ENCODE peak calls at places on chromosomes 12 and 14, in eight cellular contexts. N is HT-29; V is stimulated activated CD8-positive, alpha-beta memory T cell treated with anti-CD3 and anti-CD28 coated beads, Interleukin-4, amount 100 ng/mL, for 48 hours; O is fibroblast of the aortic adventitia; C is NCI-H1105; P is spleen; M is activated CD4-positive, alpha-beta memory T cell treated with anti-CD3 and anti-CD28 coated beads for 36 hours; W is GM23248. E is an unnamed sample.

GRCh38 chr12:7797698-7798398 is 8.6 kb downstream of the NANOG start:
- DNase-seq in N (no peak), V (no peak), O (peak), C (no peak), P (peak), M (no peak), W (peak), E (no peak)

GRCh38 chr12:69007858-69008314 is 74.9 kb upstream of the CPM start:
- DNase-seq in N (no peak), V (no peak), O (no peak), C (peak), P (no peak), M (no peak), W (peak), E (no peak)

GRCh38 chr12:47935196-47935595 is 28.2 kb upstream of the TMEM106C start:
- DNase-seq in N (no peak), V (peak), O (peak), C (no peak), P (no peak), M (no peak), W (peak), E (no peak)

GRCh38 chr12:65533177-65533883 is 254.8 kb downstream of the MSRB3 start:
- DNase-seq in N (peak), V (no peak), O (peak), C (no peak), P (no peak), M (no peak), W (no peak), E (no peak)

GRCh38 chr14:65263161-65263788 is 149.3 kb upstream of the FUT8 start:
- DNase-seq in N (no peak), V (no peak), O (peak), C (no peak), P (no peak), M (no peak), W (peak), E (no peak)

GRCh38 chr12:14364583-14365271 is 755 bp upstream of the ATF7IP start:
- DNase-seq in N (no peak), V (no peak), O (no peak), C (no peak), P (no peak), M (no peak), W (no peak), E (no peak)

GRCh38 chr12:123936956-123937706 is 35.5 kb downstream of the CCDC92 start:
- DNase-seq in N (no peak), V (no peak), O (no peak), C (no peak), P (peak), M (no peak), W (no peak), E (no peak)

GRCh38 chr14:36856095-36856878 is 194.6 kb downstream of the PAX9 start:
- DNase-seq in N (peak), V (no peak), O (no peak), C (no peak), P (no peak), M (no peak), W (peak), E (no peak)

GRCh38 chr14:22314183-22314820 is 274.7 kb downstream of the DAD1 start:
- DNase-seq in N (peak), V (no peak), O (peak), C (peak), P (no peak), M (no peak), W (peak), E (peak)

GRCh38 chr12:53696285-53696654 is 20.4 kb upstream of the ATP5MC2 start:
- DNase-seq in N (peak), V (no peak), O (peak), C (peak), P (no peak), M (no peak), W (peak), E (peak)

GRCh38 chr14:20427231-20428009 is 8.5 kb downstream of the KLHL33 start:
- DNase-seq in N (peak), V (no peak), O (peak), C (no peak), P (no peak), M (no peak), W (peak), E (peak)

GRCh38 chr12:124774054-124774461 is 89.6 kb downstream of the SCARB1 start:
- DNase-seq in N (no peak), V (peak), O (peak), C (no peak), P (no peak), M (peak), W (peak), E (peak)

E was measured in GM20000.